ENCODE peak calls at places on chromosome 5, in ten cellular contexts. Z is Peyer's patch, F is transverse colon, Y is ovary, H is breast epithelium, U is gastrocnemius medialis, X is suprapubic skin, W is uterus, C is esophagus squamous epithelium, B is IMR-90. R is an unnamed sample.

GRCh38 chr5:177508217-177508611 is 1.4 kb downstream of the DOK3 start:
- DNase-seq in Z (no peak), Y (no peak), X (no peak), H (no peak), C (no peak), F (no peak), U (no peak), W (no peak), B (no peak), R (no peak)

GRCh38 chr5:14417792-14418765 is 163.5 kb upstream of the OTULINL start:
- DNase-seq in Y (no peak), X (no peak), F (no peak), C (no peak), Z (no peak), B (peak; percentile 55), U (no peak), W (no peak), H (no peak), R (no peak)

GRCh38 chr5:102666164-102666951 is 88.7 kb upstream of the PAM start:
- DNase-seq in Z (no peak), W (no peak), Y (no peak), B (no peak), C (no peak), F (no peak), X (no peak), U (no peak), H (no peak), R (no peak)

GRCh38 chr5:57106661-57107060 is 67.2 kb upstream of the GPBP1 start:
- DNase-seq in B (no peak), X (no peak), C (no peak), F (no peak), W (no peak), H (no peak), Y (no peak), U (no peak), Z (no peak), R (no peak)

GRCh38 chr5:93805616-93806393 is 64.4 kb upstream of the POU5F2 start:
- DNase-seq in X (no peak), Y (no peak), Z (no peak), H (no peak), B (peak; percentile 28), C (no peak), W (no peak), U (no peak), F (no peak), R (no peak)

GRCh38 chr5:151123897-151124751 is 33.5 kb downstream of the ANXA6 start:
- DNase-seq in U (peak; percentile 95), X (no peak), C (peak; percentile 27), Z (peak; percentile 91), B (peak; percentile 39), F (peak; percentile 70), W (peak; percentile 45), H (peak; percentile 76), Y (no peak), R (peak; percentile 60)

GRCh38 chr5:172833691-172834569 is at the start of gene ERGIC1:
- DNase-seq in C (no peak), W (peak; percentile 78), H (peak; percentile 86), X (peak; percentile 91), B (peak; percentile 78), U (peak; percentile 86), Y (peak; percentile 86), F (peak; percentile 91), Z (peak; percentile 94), R (peak; percentile 91)

GRCh38 chr5:132828846-132829494 is 1.5 kb downstream of the SHROOM1 start:
- DNase-seq in U (no peak), Z (no peak), X (no peak), C (no peak), B (no peak), F (no peak), W (no peak), Y (no peak), H (no peak), R (no peak)

GRCh38 chr5:122262107-122262506 is 49.9 kb upstream of the SNCAIP start:
- DNase-seq in C (no peak), W (no peak), F (no peak), X (no peak), H (no peak), B (peak; percentile 63), Y (no peak), Z (no peak), U (no peak), R (no peak)

GRCh38 chr5:124979174-124979573 is 232.7 kb upstream of the ZNF608 start:
- DNase-seq in U (no peak), F (no peak), Y (no peak), W (no peak), Z (no peak), X (no peak), B (peak; percentile 24), C (no peak), H (no peak), R (no peak)

GRCh38 chr5:154472871-154473580 is 5.0 kb downstream of the HAND1 start:
- DNase-seq in U (no peak), H (no peak), B (no peak), X (no peak), Z (no peak), W (no peak), Y (no peak), C (no peak), F (no peak), R (no peak)

DNA sequence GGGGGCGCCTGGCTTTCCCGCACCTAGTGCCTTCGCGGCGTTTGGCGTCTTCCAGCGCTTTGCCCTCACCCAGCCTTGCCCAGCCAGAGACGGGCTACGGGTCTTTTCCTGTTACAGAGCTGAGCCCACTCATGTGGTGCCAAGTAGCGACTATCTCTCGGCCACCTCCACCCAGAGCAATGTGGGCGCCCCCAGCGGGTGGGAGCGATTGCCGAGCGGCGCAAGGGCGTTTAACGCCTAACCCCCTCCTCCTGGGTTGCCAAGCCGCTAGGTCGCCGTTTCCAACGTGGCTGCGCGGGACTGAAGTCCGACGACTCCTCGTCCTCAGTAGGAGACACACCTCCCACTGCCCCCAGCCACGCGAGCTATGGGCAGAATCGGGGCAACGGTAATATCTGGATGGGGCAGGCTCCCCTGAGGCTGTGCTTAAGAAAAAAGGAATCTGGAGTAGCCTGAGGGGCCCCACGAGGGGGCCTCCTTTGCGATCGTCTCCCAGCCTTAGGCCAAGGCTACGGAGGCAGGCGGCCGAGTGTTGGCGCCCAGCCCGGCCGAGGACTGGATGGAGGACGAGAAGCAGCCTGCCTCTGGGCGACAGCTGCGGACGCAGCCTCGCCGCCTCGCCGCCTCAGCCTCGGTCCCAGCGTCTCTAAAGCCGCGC is 5.8 kb downstream of the TLX3 start:
- DNase-seq in Z (no peak), F (no peak), Y (no peak), U (no peak), W (no peak), H (no peak), X (no peak), C (no peak), B (no peak), R (no peak)
- H3K27me3 ChIP-seq in Z (no peaks in the 10 kb centered on the region), F (peaks cover 100% of the 10 kb centered on the region), Y (no peaks in the 10 kb centered on the region), U (peaks cover 97% of the 10 kb centered on the region), W (peaks cover 78% of the 10 kb centered on the region), H (peaks cover 8% of the 10 kb centered on the region), X (peaks cover 100% of the 10 kb centered on the region), C (peaks cover 77% of the 10 kb centered on the region), B (peaks cover 97% of the 10 kb centered on the region), R (peaks cover 93% of the 10 kb centered on the region)

GRCh38 chr5:149406203-149406978 is 27.3 kb upstream of the IL17B start:
- DNase-seq in W (peak; percentile 96), Y (peak; percentile 94), C (no peak), H (peak; percentile 67), U (no peak), F (peak; percentile 70), Z (peak; percentile 72), X (no peak), B (peak; percentile 94), R (peak; percentile 80)
- TF ChIP-seq POLR2A in W (peak; percentile 92), Y (peak; percentile 89), C (peak; percentile 88), H (peak; percentile 48), U (peak; percentile 32), F (peak; percentile 90), Z (peak; percentile 43), X (peak; percentile 17), B (peak; percentile 97), R (peak; percentile 66)

DNA sequence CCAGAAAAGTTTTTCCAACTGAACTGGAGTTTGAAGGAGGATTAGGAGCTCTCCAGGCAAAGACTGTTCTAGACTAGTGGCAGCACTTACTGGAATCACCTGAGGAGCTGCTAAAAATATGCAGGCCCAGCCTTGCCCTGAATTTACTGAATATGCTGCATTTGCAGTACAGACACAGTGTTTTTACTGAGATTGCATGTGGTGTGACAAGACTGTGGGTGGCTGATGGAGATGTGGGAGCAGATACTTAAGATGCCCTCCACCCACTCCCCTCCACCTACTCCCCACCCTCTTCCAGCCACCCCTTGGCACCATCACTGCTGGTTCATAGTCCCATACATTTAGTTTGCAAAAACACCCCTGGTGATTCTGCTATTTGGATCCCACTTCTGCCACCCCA is 64.1 kb upstream of the HRH2 start:
- DNase-seq in W (no peak), U (no peak), C (no peak), H (no peak), F (no peak), X (no peak), Z (no peak), Y (no peak), B (no peak), R (no peak)
- H3K27me3 ChIP-seq in W (no peaks in the 10 kb centered on the region), U (no peaks in the 10 kb centered on the region), C (no peaks in the 10 kb centered on the region), H (no peaks in the 10 kb centered on the region), F (peaks cover 3% of the 10 kb centered on the region), X (peaks cover 27% of the 10 kb centered on the region), Z (no peaks in the 10 kb centered on the region), Y (no peaks in the 10 kb centered on the region), B (no peaks in the 10 kb centered on the region), R (no peaks in the 10 kb centered on the region)

GRCh38 chr5:55546991-55547390 is 12.2 kb upstream of the PLPP1 start:
- DNase-seq in F (peak; percentile 29), X (no peak), U (no peak), H (no peak), Z (no peak), W (no peak), C (no peak), Y (no peak), B (no peak), R (no peak)

GRCh38 chr5:55551904-55552303 is 17.1 kb upstream of the PLPP1 start:
- DNase-seq in U (no peak), Y (no peak), Z (no peak), X (no peak), W (no peak), B (no peak), H (no peak), F (no peak), C (no peak), R (no peak)

GRCh38 chr5:55551298-55551846 is 16.6 kb upstream of the PLPP1 start:
- DNase-seq in U (no peak), H (no peak), C (no peak), X (no peak), Z (no peak), B (no peak), Y (no peak), F (no peak), W (no peak), R (no peak)

GRCh38 chr5:55544341-55544740 is 9.6 kb upstream of the PLPP1 start:
- DNase-seq in X (no peak), F (no peak), B (peak; percentile 14), Z (no peak), C (no peak), U (no peak), W (no peak), Y (no peak), H (no peak), R (no peak)

DNA sequence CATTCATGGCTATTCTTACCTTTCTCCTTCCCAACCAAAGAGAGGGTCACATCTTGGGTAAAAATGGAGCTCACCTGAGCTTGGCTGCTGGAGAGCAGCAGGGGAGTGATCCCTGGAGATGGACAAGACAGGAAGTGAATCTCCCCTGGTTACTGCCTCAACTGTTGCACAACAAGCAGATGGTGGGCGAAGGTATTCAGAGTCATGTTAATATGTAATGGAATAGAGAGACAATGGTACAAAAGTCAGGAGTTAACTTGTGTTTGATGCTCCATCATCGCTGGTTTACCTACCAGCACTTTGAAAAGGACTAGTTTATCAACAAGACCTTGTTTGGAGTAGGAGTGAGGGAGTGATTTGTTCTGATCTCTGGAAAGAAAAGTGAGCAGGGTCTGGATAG is 13.0 kb upstream of the PLPP1 start:
- DNase-seq in B (no peak), U (no peak), F (no peak), C (no peak), W (no peak), Z (no peak), H (no peak), Y (no peak), X (no peak), R (no peak)
- TF ChIP-seq POLR2A in B (no peak), U (no peak), F (no peak), C (no peak), W (no peak), Z (no peak), H (no peak), Y (no peak), X (no peak), R (no peak)

R was measured in heart left ventricle.